ENCODE peak calls at places on chromosome 20, in nine cellular contexts. M is Kasumi-1, B is SK-MEL-5, T is substantia nigra, D is DMS153, K is cardiac muscle cell, Z is Right ventricle myocardium superior, J is AG08395, C is HTR-8/SVneo. I is an unnamed sample.

GRCh38 chr20:5881714-5882113 is 68.6 kb downstream of the TRMT6 start:
- DNase-seq in D (no peak), C (no peak), T (no peak), B (no peak), K (no peak), Z (no peak), J (no peak), M (no peak), I (no peak)

GRCh38 chr20:17882065-17882833 is 86.3 kb downstream of the SNX5 start:
- DNase-seq in B (peak), K (no peak), T (no peak), C (no peak), J (no peak), M (no peak), D (no peak), Z (no peak), I (no peak)

GRCh38 chr20:6635034-6635736 is 132.3 kb upstream of the BMP2 start:
- DNase-seq in J (no peak), B (no peak), T (no peak), C (no peak), K (no peak), M (no peak), D (no peak), Z (no peak), I (no peak)

GRCh38 chr20:34945315-34946077 is 10.1 kb downstream of the GSS start:
- DNase-seq in C (no peak), T (no peak), Z (no peak), J (no peak), K (no peak), D (no peak), M (no peak), B (no peak), I (no peak)

GRCh38 chr20:2394411-2395055 is 13.8 kb downstream of the TGM6 start:
- DNase-seq in D (no peak), M (no peak), B (no peak), J (no peak), C (no peak), K (no peak), T (no peak), Z (no peak), I (no peak)

GRCh38 chr20:21397341-21398108 is at the start of gene NKX2-4:
- DNase-seq in T (no peak), D (no peak), B (no peak), Z (no peak), M (peak), J (no peak), K (no peak), C (no peak), I (no peak)

GRCh38 chr20:49203011-49203410 is 14.9 kb upstream of the STAU1 start:
- DNase-seq in Z (no peak), J (no peak), M (no peak), C (no peak), T (no peak), K (no peak), B (no peak), D (no peak), I (no peak)

GRCh38 chr20:25250508-25250907 is 2.6 kb downstream of the PYGB start:
- DNase-seq in Z (no peak), C (no peak), B (peak), T (no peak), J (no peak), K (no peak), M (no peak), D (no peak), I (no peak)

GRCh38 chr20:2364014-2364413 is 16.7 kb upstream of the TGM6 start:
- DNase-seq in C (no peak), D (no peak), K (no peak), Z (no peak), M (no peak), J (no peak), B (no peak), T (no peak), I (no peak)

GRCh38 chr20:36808317-36809257 is 35.0 kb upstream of the DSN1 start:
- DNase-seq in M (peak), K (peak), B (peak), D (no peak), Z (peak), T (no peak), J (peak), C (peak), I (peak)

GRCh38 chr20:50380697-50381040 is 129.5 kb upstream of the PTPN1 start:
- DNase-seq in Z (peak), J (peak), B (peak), D (no peak), C (peak), T (no peak), K (no peak), M (no peak), I (peak)

GRCh38 chr20:49260218-49260617 is 17.6 kb downstream of the ZNFX1 start:
- DNase-seq in J (no peak), D (no peak), Z (no peak), B (no peak), C (no peak), K (no peak), T (no peak), M (no peak), I (no peak)